ENCODE peak calls at places on chromosomes 2 and 18, in six cellular contexts. Q is K562, N is H1, A is HCT116, X is HepG2, T is SK-N-SH. M is an unnamed sample.
A peak's percentile ranks its signal among the peaks of the same experiment; 100 is the strongest.

GRCh38 chr2:169928463-169928864 is 101.2 kb downstream of the UBR3 start:
- DNase-seq in Q (peak; percentile 67), N (no peak), A (peak; percentile 28), X (peak; percentile 48), T (peak; percentile 29), M (peak; percentile 8)

GRCh38 chr2:14761118-14761517 is 128.6 kb downstream of the LRATD1 start:
- DNase-seq in Q (no peak), N (no peak), A (no peak), X (no peak), T (peak; percentile 26), M (no peak)

GRCh38 chr18:63908858-63909257 is 1.1 kb downstream of the SERPINB10 start:
- DNase-seq in Q (no peak), N (no peak), A (no peak), X (no peak), T (no peak), M (no peak)

GRCh38 chr2:120869036-120869435 is 133.4 kb downstream of the GLI2 start:
- DNase-seq in Q (no peak), N (no peak), A (no peak), X (no peak), T (no peak), M (no peak)

GRCh38 chr2:144426355-144426754 is 93.6 kb downstream of the ZEB2 start:
- DNase-seq in Q (no peak), N (no peak), A (no peak), X (no peak), T (no peak), M (no peak)

GRCh38 chr2:86453838-86454237 is 12.7 kb downstream of the KDM3A start:
- DNase-seq in Q (no peak), N (no peak), A (no peak), X (no peak), T (no peak), M (no peak)

GRCh38 chr2:215950009-215950408 is 63.3 kb downstream of the MREG start:
- DNase-seq in Q (peak; percentile 33), N (no peak), A (peak; percentile 36), X (peak; percentile 55), T (peak; percentile 32), M (no peak)

GRCh38 chr18:13461488-13461887 is 242.9 kb downstream of the LDLRAD4 start:
- DNase-seq in Q (peak; percentile 12), N (no peak), A (no peak), X (no peak), T (no peak), M (no peak)

GRCh38 chr2:27369471-27370025 is 590 bp downstream of the EIF2B4 start:
- DNase-seq in Q (no peak), N (no peak), A (no peak), X (no peak), T (peak; percentile 92), M (no peak)

GRCh38 chr2:237859082-237859433 is 365 bp upstream of the RAMP1 start:
- DNase-seq in Q (no peak), N (no peak), A (no peak), X (no peak), T (no peak), M (no peak)

GRCh38 chr2:90207454-90208058 is 1516.1 kb downstream of the RPIA start:
- DNase-seq in Q (peak; percentile 37), N (no peak), A (no peak), X (peak; percentile 35), T (peak; percentile 20), M (no peak)

GRCh38 chr2:42116195-42117181 is 52.7 kb upstream of the EML4 start:
- DNase-seq in Q (no peak), N (no peak), A (no peak), X (peak; percentile 95), T (no peak), M (no peak)

GRCh38 chr2:202780514-202781021 is 91.0 kb downstream of the ICA1L start:
- DNase-seq in Q (no peak), N (no peak), A (peak; percentile 64), X (no peak), T (no peak), M (peak; percentile 57)

GRCh38 chr18:45782662-45783061 is 42.8 kb upstream of the SIGLEC15 start:
- DNase-seq in Q (no peak), N (no peak), A (no peak), X (no peak), T (no peak), M (no peak)

GRCh38 chr2:232940724-232941123 is 70.7 kb downstream of the SNORC start:
- DNase-seq in Q (no peak), N (no peak), A (no peak), X (no peak), T (no peak), M (no peak)

GRCh38 chr2:37324536-37324785 is 172 bp downstream of the PRKD3 start:
- DNase-seq in Q (no peak), N (no peak), A (no peak), X (peak; percentile 61), T (no peak), M (no peak)

GRCh38 chr2:239758325-239758877 is 266.7 kb downstream of the NDUFA10 start:
- DNase-seq in Q (no peak), N (no peak), A (no peak), X (no peak), T (no peak), M (no peak)

GRCh38 chr2:136072616-136073015 is 45.3 kb downstream of the CXCR4 start:
- DNase-seq in Q (no peak), N (no peak), A (no peak), X (no peak), T (no peak), M (no peak)

GRCh38 chr2:12317853-12318426 is 398.8 kb upstream of the TRIB2 start:
- DNase-seq in Q (no peak), N (no peak), A (no peak), X (no peak), T (no peak), M (no peak)

GRCh38 chr2:148876190-148876588 is 1.2 kb downstream of the KIF5C start:
- DNase-seq in Q (no peak), N (no peak), A (no peak), X (no peak), T (peak; percentile 78), M (no peak)

GRCh38 chr2:200810252-200810650 is 1.5 kb upstream of the BZW1 start:
- DNase-seq in Q (no peak), N (no peak), A (no peak), X (peak; percentile 21), T (no peak), M (peak; percentile 69)

GRCh38 chr2:145006957-145007672 is 487.2 kb upstream of the ZEB2 start:
- DNase-seq in Q (no peak), N (no peak), A (no peak), X (no peak), T (no peak), M (no peak)

GRCh38 chr2:28273751-28274150 is 118.9 kb upstream of the FOSL2 start:
- DNase-seq in Q (no peak), N (no peak), A (no peak), X (no peak), T (no peak), M (no peak)

GRCh38 chr18:59353079-59353680 is 5.9 kb downstream of the LMAN1 start:
- DNase-seq in Q (peak; percentile 6), N (no peak), A (no peak), X (no peak), T (peak; percentile 5), M (no peak)

GRCh38 chr2:144082777-144083176 is 437.1 kb downstream of the ZEB2 start:
- DNase-seq in Q (no peak), N (no peak), A (no peak), X (no peak), T (no peak), M (no peak)

GRCh38 chr2:181372656-181373055 is 84.5 kb upstream of the ITGA4 start:
- DNase-seq in Q (no peak), N (no peak), A (no peak), X (no peak), T (no peak), M (no peak)

GRCh38 chr18:39604836-39605235 is 2039.2 kb upstream of the CELF4 start:
- DNase-seq in Q (no peak), N (no peak), A (no peak), X (no peak), T (no peak), M (no peak)

GRCh38 chr2:53970095-53970897 is 497 bp downstream of the PSME4 start:
- DNase-seq in Q (peak; percentile 58), N (no peak), A (no peak), X (peak; percentile 44), T (peak; percentile 61), M (no peak)

GRCh38 chr2:68620762-68621161 is 22.6 kb upstream of the PROKR1 start:
- DNase-seq in Q (no peak), N (no peak), A (no peak), X (no peak), T (no peak), M (no peak)

GRCh38 chr2:240557808-240558207 is at the start of gene ANKMY1:
- DNase-seq in Q (no peak), N (no peak), A (no peak), X (no peak), T (peak; percentile 97), M (no peak)

DNA sequence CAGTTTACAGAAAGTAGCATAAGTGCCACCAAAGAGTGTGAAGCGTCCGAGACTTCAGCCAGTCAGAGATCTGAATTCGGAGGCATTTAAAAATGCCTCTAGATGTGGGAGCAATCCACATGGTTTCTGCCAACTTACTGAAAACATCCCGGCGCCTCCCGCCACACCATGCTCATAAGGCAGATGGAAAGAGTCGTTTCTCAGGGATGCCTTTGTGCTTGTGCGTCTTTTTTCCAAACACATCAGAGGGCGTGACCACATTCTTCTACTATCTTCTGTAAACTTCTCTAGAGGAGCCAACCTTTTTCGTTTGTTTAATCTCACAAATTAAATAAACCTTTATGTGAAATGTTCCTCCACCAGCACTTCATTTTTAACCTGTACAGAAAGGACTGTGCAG is 88.8 kb downstream of the NRP2 start:
- DNase-seq in Q (no peak), N (no peak), A (no peak), X (no peak), T (no peak), M (no peak)
- H3K4me1 ChIP-seq in Q (no peaks in the 10 kb centered on the region), N (no peaks in the 10 kb centered on the region), A (peaks cover 9% of the 10 kb centered on the region), X (no peaks in the 10 kb centered on the region), T (peaks cover 32% of the 10 kb centered on the region), M (no peaks in the 10 kb centered on the region)

GRCh38 chr18:34114996-34115395 is 109.7 kb downstream of the NOL4 start:
- DNase-seq in Q (no peak), N (no peak), A (no peak), X (peak; percentile 1), T (no peak), M (no peak)
- TF ChIP-seq SIN3A in Q (no peak), N (no peak), A (no peak), X (no peak), T (no peak), M (no peak)

DNA sequence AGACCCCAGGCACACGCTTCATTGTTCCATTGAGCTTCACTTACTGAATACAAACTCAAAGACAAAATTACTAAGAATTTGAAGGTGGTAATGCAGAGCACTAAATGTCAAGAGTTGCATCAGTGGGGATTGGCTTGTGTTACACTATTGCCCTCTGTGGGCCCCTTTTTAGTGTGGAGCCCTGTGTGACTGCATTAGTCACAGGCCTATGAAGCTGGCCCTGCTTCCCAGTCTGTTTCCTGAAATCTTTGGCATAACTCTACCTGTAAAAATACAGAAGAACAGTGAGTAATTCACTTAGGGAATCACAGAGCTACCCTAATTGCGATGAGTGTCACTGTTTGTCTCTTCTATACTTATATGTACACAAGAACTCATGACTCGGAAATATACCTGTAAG is 40.0 kb upstream of the STPG4 start:
- DNase-seq in Q (no peak), N (no peak), A (no peak), X (no peak), T (no peak), M (no peak)
- H3K4me1 ChIP-seq in Q (peaks cover 23% of the 10 kb centered on the region), N (peaks cover 31% of the 10 kb centered on the region), A (no peaks in the 10 kb centered on the region), X (peaks cover 59% of the 10 kb centered on the region), T (peaks cover 49% of the 10 kb centered on the region), M (peaks cover 52% of the 10 kb centered on the region)

GRCh38 chr2:152396051-152396511 is 61.1 kb downstream of the FMNL2 start:
- DNase-seq in Q (no peak), N (no peak), A (no peak), X (no peak), T (no peak), M (no peak)
- TF ChIP-seq SIN3A in Q (no peak), N (no peak), A (no peak), X (no peak), T (no peak), M (no peak)

M was measured in Panc1.